ENCODE peak calls at places on chromosomes 13 and 19, in four cellular contexts. N is fibroblast of the aortic adventitia, O is heart right ventricle, T is lower leg skin. U is an unnamed sample.

GRCh38 chr19:32177686-32178085 is 167.7 kb upstream of the ZNF507 start:
- DNase-seq in N (no peak), O (no peak), T (no peak), U (no peak)

GRCh38 chr13:113970810-113971470 is 2.9 kb downstream of the C13orf46 start:
- DNase-seq in N (peak), O (peak), T (peak), U (no peak)

GRCh38 chr19:17860993-17861360 is 1.3 kb downstream of the RPL18A start:
- DNase-seq in N (no peak), O (no peak), T (no peak), U (no peak)

GRCh38 chr13:76289558-76289957 is 596.6 kb downstream of the KCTD12 start:
- DNase-seq in N (no peak), O (no peak), T (no peak), U (no peak)

GRCh38 chr13:45206340-45206739 is 5.5 kb upstream of the KCTD4 start:
- DNase-seq in N (peak), O (no peak), T (no peak), U (peak)

GRCh38 chr19:47520343-47520806 is 5.5 kb upstream of the NAPA start:
- DNase-seq in N (no peak), O (no peak), T (no peak), U (no peak)

GRCh38 chr13:113751491-113751890 is 7.5 kb upstream of the TMEM255B start:
- DNase-seq in N (no peak), O (no peak), T (no peak), U (no peak)

GRCh38 chr13:64778002-64778401 is 2452.1 kb downstream of the PCDH9 start:
- DNase-seq in N (no peak), O (no peak), T (no peak), U (no peak)

GRCh38 chr19:54388803-54389144 is 24.0 kb upstream of the LAIR1 start:
- DNase-seq in N (no peak), O (no peak), T (no peak), U (no peak)

GRCh38 chr13:63396746-63397145 is 1981.1 kb upstream of the PCDH20 start:
- DNase-seq in N (no peak), O (no peak), T (no peak), U (no peak)

GRCh38 chr13:48564046-48564445 is 31.2 kb upstream of the RCBTB2 start:
- DNase-seq in N (peak), O (no peak), T (no peak), U (peak)

GRCh38 chr13:24043590-24044350 is 116.8 kb upstream of the SPATA13 start:
- DNase-seq in N (no peak), O (no peak), T (no peak), U (peak)

DNA sequence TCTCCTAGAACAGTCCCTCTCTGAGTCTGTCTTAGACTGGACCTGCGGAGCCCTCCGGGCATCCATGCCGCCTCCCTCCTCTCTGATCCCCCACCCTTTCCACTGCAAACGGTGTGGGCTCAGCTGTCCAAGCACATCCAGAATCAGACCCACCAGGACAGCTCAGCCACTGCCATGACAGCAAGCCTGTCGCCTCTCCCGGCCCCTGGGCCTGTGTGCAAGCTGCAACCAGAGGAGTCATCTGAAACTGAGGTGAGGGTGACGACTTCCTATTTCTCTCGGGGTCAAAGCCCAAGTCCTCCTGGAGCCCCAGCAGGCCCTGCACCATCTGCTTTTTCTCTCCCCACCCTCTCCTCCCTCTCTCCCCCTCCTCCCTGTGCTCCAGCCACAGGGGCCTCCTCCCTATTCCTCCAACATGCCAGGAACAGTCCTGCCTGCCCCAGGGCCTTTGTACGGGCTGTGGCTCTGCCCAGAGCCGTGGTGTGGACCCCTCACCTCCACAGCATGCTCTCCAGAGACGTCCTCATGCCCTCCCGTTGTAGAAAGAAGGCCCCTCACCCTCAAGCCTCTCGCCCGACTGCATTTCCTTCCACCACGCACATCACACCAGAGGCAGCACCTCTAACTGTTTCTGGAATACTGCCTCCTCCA is 23.5 kb upstream of the MYDGF start:
- DNase-seq in N (no peak), O (no peak), T (no peak), U (no peak)
- H3K4me3 ChIP-seq in N (no peak), O (no peak), T (no peak), U (no peak)

DNA sequence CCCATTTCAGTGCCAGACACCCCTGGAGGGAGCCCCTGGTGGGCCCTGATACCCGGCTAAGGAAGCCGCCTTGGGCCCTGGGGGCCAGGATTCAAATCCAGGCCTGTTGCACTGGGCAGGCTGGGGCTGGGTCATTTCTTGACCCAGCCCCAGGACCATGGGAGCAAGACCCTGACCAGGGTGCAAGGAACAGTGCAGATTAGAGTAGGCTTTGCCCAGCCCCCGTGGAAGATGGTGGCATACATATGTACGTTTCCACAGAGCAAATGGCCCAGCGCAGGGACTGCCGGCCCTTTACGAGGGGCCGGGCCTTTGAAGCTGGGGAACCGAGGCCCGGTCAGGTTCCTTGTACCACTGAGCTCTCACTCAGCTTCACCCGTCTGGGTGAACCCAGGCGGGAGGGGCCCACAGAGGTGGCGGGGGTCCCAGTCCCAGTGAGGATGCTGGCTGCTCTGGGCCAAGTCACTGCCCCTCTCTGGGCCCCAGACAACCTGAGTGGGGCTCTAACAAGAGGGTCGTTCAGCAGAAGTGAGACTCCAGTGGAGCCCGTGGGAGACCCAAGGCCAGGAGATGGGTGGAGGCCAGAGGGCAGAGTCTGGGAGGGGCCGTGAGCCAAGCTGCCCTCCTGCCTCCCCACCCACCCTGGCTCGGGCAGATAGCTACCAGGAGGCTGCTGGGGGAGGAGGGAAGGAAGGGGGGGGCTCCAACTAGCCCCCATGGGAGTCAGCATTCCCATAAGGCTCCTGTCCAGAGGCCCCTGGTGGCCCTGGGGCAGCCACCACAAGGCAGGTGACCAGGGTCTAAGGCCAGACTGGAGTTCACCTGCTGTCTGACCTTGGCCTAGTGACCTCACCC is 2.7 kb downstream of the MKNK2 start:
- DNase-seq in N (no peak), O (no peak), T (no peak), U (no peak)
- H3K4me3 ChIP-seq in N (peak), O (peak), T (peak), U (peak)

GRCh38 chr19:36256853-36257511 is 42.1 kb downstream of the ZNF146 start:
- DNase-seq in N (no peak), O (no peak), T (no peak), U (no peak)
- H3K4me3 ChIP-seq in N (no peak), O (peak), T (peak), U (peak)

GRCh38 chr19:29321116-29321515 is 108.2 kb upstream of the UQCRFS1 start:
- DNase-seq in N (no peak), O (no peak), T (no peak), U (no peak)
- H3K4me3 ChIP-seq in N (no peak), O (no peak), T (no peak), U (no peak)

GRCh38 chr13:110812111-110812868 is 98.8 kb downstream of the ING1 start:
- DNase-seq in N (peak), O (no peak), T (no peak), U (no peak)
- H3K4me3 ChIP-seq in N (peak), O (peak), T (no peak), U (no peak)

DNA sequence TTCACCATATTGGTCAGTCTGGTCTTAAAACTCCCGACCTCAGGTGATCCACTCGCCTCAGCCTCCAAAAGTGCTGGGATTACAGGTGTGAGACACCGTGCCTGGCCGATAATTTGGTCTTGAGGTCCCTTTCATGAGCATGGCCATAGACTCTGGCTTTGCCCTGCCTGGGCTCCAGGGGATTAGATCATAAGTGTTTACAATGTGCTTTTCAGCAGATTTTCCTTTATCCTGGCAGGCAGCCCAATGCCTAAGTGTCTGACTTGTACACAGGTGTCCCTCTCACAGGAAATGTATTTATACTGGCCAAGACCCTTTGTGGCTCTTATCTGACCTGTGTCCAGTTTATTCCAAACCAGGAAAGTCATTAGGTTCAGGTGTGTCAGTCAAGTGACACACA is 15.9 kb downstream of the BCAM start:
- DNase-seq in N (no peak), O (no peak), T (no peak), U (no peak)
- H3K4me3 ChIP-seq in N (no peak), O (no peak), T (no peak), U (no peak)

DNA sequence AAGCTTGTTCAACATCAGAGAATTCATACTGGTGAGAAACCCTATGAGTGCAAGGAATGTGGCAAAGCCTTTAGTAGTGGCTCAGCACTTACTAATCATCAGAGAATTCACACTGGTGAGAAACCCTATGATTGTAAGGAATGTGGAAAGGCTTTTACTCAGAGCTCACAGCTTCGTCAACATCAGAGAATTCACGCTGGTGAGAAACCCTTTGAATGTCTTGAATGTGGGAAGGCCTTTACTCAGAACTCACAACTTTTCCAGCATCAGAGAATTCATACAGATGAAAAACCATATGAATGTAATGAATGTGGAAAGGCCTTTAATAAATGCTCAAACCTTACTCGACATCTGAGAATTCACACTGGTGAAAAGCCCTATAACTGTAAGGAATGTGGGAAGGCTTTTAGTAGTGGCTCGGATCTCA is 25.2 kb downstream of the ZNF383 start:
- DNase-seq in N (no peak), O (no peak), T (no peak), U (no peak)
- H3K4me3 ChIP-seq in N (no peak), O (no peak), T (no peak), U (no peak)

U was measured in foreskin fibroblast.